ENCODE peak calls at places on chromosomes 5 and 9, in five cellular contexts. X, R, G, Y and C are unnamed samples.

GRCh38 chr9:130288926-130289705 is 23.6 kb downstream of the HMCN2 start:
- DNase-seq in X (no peak), R (no peak), G (no peak), Y (no peak), C (no peak)

GRCh38 chr9:133888779-133889491 is 103.2 kb downstream of the VAV2 start:
- DNase-seq in X (no peak), R (no peak), G (no peak), Y (no peak), C (no peak)

GRCh38 chr9:37953775-37954437 is 50.0 kb upstream of the SLC25A51 start:
- DNase-seq in X (peak), R (peak), G (peak), Y (no peak), C (no peak)

GRCh38 chr9:125639057-125639456 is 68.0 kb downstream of the MAPKAP1 start:
- DNase-seq in X (no peak), R (no peak), G (no peak), Y (no peak), C (no peak)

GRCh38 chr9:89850633-89851325 is 246.0 kb downstream of the GADD45G start:
- DNase-seq in X (no peak), R (no peak), G (no peak), Y (no peak), C (no peak)

GRCh38 chr5:151490617-151491016 is 43.2 kb downstream of the SLC36A1 start:
- DNase-seq in X (no peak), R (no peak), G (no peak), Y (no peak), C (no peak)

GRCh38 chr9:110578896-110579752 is at the start of gene SVEP1:
- DNase-seq in X (peak), R (no peak), G (peak), Y (no peak), C (no peak)

GRCh38 chr5:135537745-135538144 is 2.0 kb upstream of the NEUROG1 start:
- DNase-seq in X (no peak), R (no peak), G (no peak), Y (no peak), C (no peak)

GRCh38 chr5:122259995-122260394 is 52.0 kb upstream of the SNCAIP start:
- DNase-seq in X (peak), R (peak), G (peak), Y (no peak), C (no peak)

GRCh38 chr5:78591227-78591626 is 57.3 kb downstream of the LHFPL2 start:
- DNase-seq in X (peak), R (peak), G (peak), Y (no peak), C (no peak)

GRCh38 chr9:133556354-133556753 is 21.9 kb downstream of the ADAMTSL2 start:
- DNase-seq in X (no peak), R (no peak), G (no peak), Y (no peak), C (no peak)

GRCh38 chr5:148828461-148829247 is 2.2 kb downstream of the ADRB2 start:
- DNase-seq in X (peak), R (no peak), G (no peak), Y (no peak), C (no peak)

GRCh38 chr9:125961037-125961436 is 213.9 kb downstream of the PBX3 start:
- DNase-seq in X (no peak), R (no peak), G (peak), Y (no peak), C (no peak)

GRCh38 chr9:109414125-109414785 is 83.9 kb downstream of the PTPN3 start:
- DNase-seq in X (no peak), R (no peak), G (no peak), Y (no peak), C (no peak)

GRCh38 chr9:131961496-131961880 is 118.2 kb downstream of the MED27 start:
- DNase-seq in X (no peak), R (no peak), G (no peak), Y (no peak), C (no peak)

GRCh38 chr5:34854459-34855174 is 15.7 kb downstream of the TTC23L start:
- DNase-seq in X (no peak), R (no peak), G (no peak), Y (no peak), C (no peak)

GRCh38 chr9:6780690-6781089 is 22.9 kb downstream of the KDM4C start:
- DNase-seq in X (no peak), R (no peak), G (peak), Y (no peak), C (no peak)

GRCh38 chr5:116360008-116360853 is 214.4 kb downstream of the SEMA6A start:
- DNase-seq in X (no peak), R (no peak), G (no peak), Y (no peak), C (no peak)

GRCh38 chr5:168826292-168826725 is 247.1 kb upstream of the PANK3 start:
- DNase-seq in X (no peak), R (no peak), G (no peak), Y (no peak), C (no peak)

GRCh38 chr9:75903785-75904360 is 13.4 kb downstream of the PCSK5 start:
- DNase-seq in X (no peak), R (no peak), G (peak), Y (no peak), C (no peak)

GRCh38 chr9:127176631-127177030 is 54.2 kb upstream of the ANGPTL2 start:
- DNase-seq in X (no peak), R (no peak), G (no peak), Y (no peak), C (no peak)

GRCh38 chr9:105978822-105979221 is 284.5 kb downstream of the TMEM38B start:
- DNase-seq in X (no peak), R (no peak), G (no peak), Y (no peak), C (no peak)

GRCh38 chr5:135213466-135214239 is 179.6 kb upstream of the PITX1 start:
- DNase-seq in X (no peak), R (no peak), G (no peak), Y (peak), C (no peak)